ENCODE peak calls at places on chromosomes 2 and 18, in four cellular contexts. D is K562, U is GM12878, J is HepG2. V is an unnamed sample.

GRCh38 chr2:54534625-54535024 is 78.5 kb downstream of the SPTBN1 start:
- DNase-seq in D (no peak), U (no peak), J (no peak), V (no peak)

GRCh38 chr18:31509571-31509970 is 11.6 kb downstream of the DSG2 start:
- DNase-seq in D (no peak), U (no peak), J (peak), V (no peak)

GRCh38 chr2:196241175-196241574 is 69.8 kb upstream of the STK17B start:
- DNase-seq in D (no peak), U (no peak), J (no peak), V (no peak)

GRCh38 chr2:2590796-2591541 is 259.9 kb upstream of the MYT1L start:
- DNase-seq in D (no peak), U (no peak), J (no peak), V (no peak)

GRCh38 chr2:174859563-174860169 is 95.4 kb upstream of the CHRNA1 start:
- DNase-seq in D (no peak), U (no peak), J (no peak), V (no peak)

GRCh38 chr18:62957885-62958472 is 242.6 kb downstream of the PHLPP1 start:
- DNase-seq in D (peak), U (no peak), J (peak), V (no peak)

GRCh38 chr2:165407464-165407863 is 62.0 kb upstream of the CSRNP3 start:
- DNase-seq in D (no peak), U (no peak), J (no peak), V (no peak)

GRCh38 chr2:53130441-53130943 is 637.1 kb upstream of the CHAC2 start:
- DNase-seq in D (no peak), U (no peak), J (no peak), V (no peak)

GRCh38 chr2:224722250-224722649 is 6.1 kb upstream of the CCDC195 start:
- DNase-seq in D (no peak), U (no peak), J (no peak), V (no peak)

GRCh38 chr2:169799555-169799954 is 884 bp downstream of the SSB start:
- DNase-seq in D (peak), U (no peak), J (peak), V (no peak)

GRCh38 chr2:149383340-149383739 is 53.0 kb downstream of the LYPD6 start:
- DNase-seq in D (no peak), U (no peak), J (no peak), V (no peak)

GRCh38 chr2:72210470-72210869 is 62.8 kb upstream of the CYP26B1 start:
- DNase-seq in D (peak), U (no peak), J (no peak), V (no peak)

GRCh38 chr18:45637546-45638327 is 22.5 kb downstream of the SLC14A2 start:
- DNase-seq in D (no peak), U (no peak), J (no peak), V (no peak)

GRCh38 chr2:238169708-238170251 is 11.0 kb downstream of the ERFE start:
- DNase-seq in D (no peak), U (no peak), J (no peak), V (no peak)

GRCh38 chr2:38201784-38202183 is 125.8 kb upstream of the CYP1B1 start:
- DNase-seq in D (no peak), U (no peak), J (no peak), V (no peak)

GRCh38 chr2:8666581-8666980 is 15.3 kb upstream of the ID2 start:
- DNase-seq in D (no peak), U (no peak), J (no peak), V (no peak)

GRCh38 chr2:141380625-141381012 is 750.2 kb downstream of the LRP1B start:
- DNase-seq in D (no peak), U (no peak), J (no peak), V (no peak)

GRCh38 chr18:52750995-52751394 is 411.0 kb downstream of the DCC start:
- DNase-seq in D (no peak), U (no peak), J (no peak), V (no peak)

GRCh38 chr18:5556317-5556974 is 12.6 kb upstream of the EPB41L3 start:
- DNase-seq in D (no peak), U (no peak), J (peak), V (no peak)

GRCh38 chr2:68741805-68742306 is 7.2 kb downstream of the ARHGAP25 start:
- DNase-seq in D (no peak), U (no peak), J (no peak), V (no peak)

GRCh38 chr2:233519787-233520611 is 46.6 kb downstream of the USP40 start:
- DNase-seq in D (no peak), U (no peak), J (peak), V (no peak)

GRCh38 chr2:188318161-188318749 is 26.6 kb downstream of the GULP1 start:
- DNase-seq in D (no peak), U (no peak), J (no peak), V (peak)
- TF ChIP-seq FOXM1 in D (no peak), U (no peak), J (no peak), V (no peak)

GRCh38 chr2:43372386-43373081 is 146.1 kb upstream of the ZFP36L2 start:
- DNase-seq in D (no peak), U (no peak), J (peak), V (no peak)
- TF ChIP-seq TARDBP in D (no peak), U (no peak), J (no peak), V (no peak)

GRCh38 chr18:13563390-13563805 is 163.0 kb downstream of the FAM210A start:
- DNase-seq in D (no peak), U (no peak), J (no peak), V (no peak)
- TF ChIP-seq FOXM1 in D (no peak), U (no peak), J (no peak), V (no peak)

DNA sequence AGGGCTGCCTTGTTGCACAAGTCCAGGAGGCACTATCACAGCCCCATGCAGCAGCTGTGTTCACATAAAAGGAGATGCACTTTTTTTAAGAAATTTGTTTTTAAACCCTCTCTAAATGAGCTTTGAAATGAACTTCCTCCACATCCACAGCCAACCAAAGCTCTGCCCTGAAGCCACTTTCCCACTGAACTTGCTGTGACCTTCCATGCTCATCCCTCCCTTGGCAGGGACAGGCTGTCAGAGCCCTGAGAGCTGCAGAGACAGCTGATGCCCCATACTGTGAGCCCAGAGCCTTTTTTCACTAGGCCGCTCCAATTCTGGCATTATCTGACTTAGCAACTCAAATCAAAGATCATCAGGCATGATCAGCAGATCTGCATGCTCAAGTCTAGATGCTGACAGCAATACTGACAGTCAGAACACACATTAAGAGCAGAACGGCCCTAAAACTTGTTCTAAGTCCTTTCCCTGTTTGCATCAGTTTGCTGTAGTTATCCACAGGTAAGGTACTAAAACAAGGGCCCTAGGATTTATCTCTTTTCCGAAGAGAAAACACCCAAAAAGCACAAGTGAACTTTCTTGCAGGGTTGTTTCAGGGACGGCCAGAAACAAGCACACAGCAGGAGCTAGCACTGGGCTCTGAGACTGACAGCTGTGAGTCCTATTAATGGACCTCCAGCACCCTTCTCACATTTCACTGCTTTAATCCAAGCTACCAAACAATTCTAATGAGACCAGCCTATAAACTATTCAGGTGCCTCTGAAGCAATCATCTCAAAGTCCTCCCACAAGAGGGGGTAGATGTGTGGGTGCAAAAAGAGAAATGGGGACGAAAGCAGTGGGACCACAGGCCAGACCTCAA is 34.9 kb downstream of the RNU4ATAC start:
- DNase-seq in D (no peak), U (no peak), J (no peak), V (no peak)
- TF ChIP-seq TARDBP in D (no peak), U (no peak), J (no peak), V (no peak)

GRCh38 chr2:216536725-216537124 is 38.1 kb downstream of the RPL37A start:
- DNase-seq in D (peak), U (no peak), J (no peak), V (no peak)

GRCh38 chr2:216533504-216534068 is 34.9 kb downstream of the RPL37A start:
- DNase-seq in D (no peak), U (no peak), J (no peak), V (no peak)

GRCh38 chr2:216537366-216537765 is 38.7 kb downstream of the RPL37A start:
- DNase-seq in D (no peak), U (no peak), J (no peak), V (no peak)

GRCh38 chr2:216534809-216535208 is 36.2 kb downstream of the RPL37A start:
- DNase-seq in D (no peak), U (no peak), J (no peak), V (no peak)

GRCh38 chr2:216535454-216535995 is 36.9 kb downstream of the RPL37A start:
- DNase-seq in D (no peak), U (no peak), J (peak), V (no peak)
- TF ChIP-seq FOXM1 in D (no peak), U (no peak), J (no peak), V (no peak)

DNA sequence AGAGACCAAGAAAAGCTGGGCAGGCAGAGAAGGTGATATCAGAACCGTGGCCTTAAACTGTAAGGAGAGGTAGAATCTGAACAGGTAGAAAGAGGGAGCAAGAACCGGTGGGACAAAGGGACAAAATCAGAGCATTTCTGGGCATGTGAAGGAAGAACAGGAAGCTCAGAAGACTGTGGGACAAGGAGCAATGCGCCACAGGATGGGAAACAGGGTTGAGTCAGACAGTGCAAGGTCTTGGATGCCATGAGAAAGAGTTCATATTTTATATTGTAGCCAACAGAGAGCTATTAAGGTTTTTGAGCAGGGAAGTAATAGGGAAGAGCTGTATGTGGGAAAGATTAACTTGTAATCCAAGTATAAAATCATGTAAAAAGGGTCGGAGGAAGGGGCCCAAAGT is 106.4 kb upstream of the UGP2 start:
- DNase-seq in D (no peak), U (no peak), J (peak), V (no peak)
- TF ChIP-seq TARDBP in D (no peak), U (no peak), J (no peak), V (no peak)

GRCh38 chr2:29361255-29361654 is 246.0 kb downstream of the CLIP4 start:
- DNase-seq in D (no peak), U (no peak), J (no peak), V (no peak)
- TF ChIP-seq FOXM1 in D (no peak), U (no peak), J (no peak), V (no peak)

DNA sequence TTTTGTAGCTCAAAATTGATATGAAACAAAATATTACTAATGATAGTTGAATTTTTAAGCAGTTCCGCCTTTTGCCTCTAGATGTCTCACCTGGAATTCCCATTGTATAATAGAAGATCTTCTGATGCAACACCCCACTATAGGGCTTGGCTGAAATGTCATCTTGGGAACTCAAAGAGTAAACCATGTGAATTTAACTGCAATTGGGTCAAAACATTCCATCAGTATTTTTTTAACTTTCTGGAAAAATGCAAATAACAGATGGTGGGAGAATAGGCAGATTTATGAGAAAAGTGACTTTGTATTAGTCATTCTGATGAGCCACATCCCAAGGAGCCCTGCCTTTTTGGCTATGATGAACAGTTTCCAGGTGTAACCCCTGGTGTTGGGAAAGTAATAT is 489.9 kb downstream of the NYAP2 start:
- DNase-seq in D (peak), U (no peak), J (peak), V (peak)
- TF ChIP-seq TARDBP in D (no peak), U (no peak), J (no peak), V (no peak)

DNA sequence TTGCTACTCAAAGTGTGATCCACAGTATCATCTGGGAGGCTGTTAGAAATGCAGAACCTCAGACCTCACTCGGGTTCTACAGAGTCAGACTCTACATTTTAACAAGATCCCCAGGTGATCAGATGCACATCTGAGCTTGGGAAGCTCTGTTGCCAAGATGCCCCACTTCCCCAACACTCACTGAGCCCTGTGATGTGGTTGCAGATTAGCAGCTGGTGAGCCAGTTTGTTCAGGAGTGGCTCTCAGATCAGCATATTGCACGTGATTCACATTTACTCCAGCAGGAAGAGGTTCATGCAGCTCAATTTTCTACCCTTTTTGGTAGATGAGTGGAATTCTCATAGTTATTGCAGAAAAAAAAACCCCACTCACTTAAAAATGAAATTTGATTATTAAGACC is 96.4 kb downstream of the VIT start:
- DNase-seq in D (no peak), U (no peak), J (no peak), V (no peak)
- TF ChIP-seq FOXM1 in D (no peak), U (no peak), J (no peak), V (no peak)

DNA sequence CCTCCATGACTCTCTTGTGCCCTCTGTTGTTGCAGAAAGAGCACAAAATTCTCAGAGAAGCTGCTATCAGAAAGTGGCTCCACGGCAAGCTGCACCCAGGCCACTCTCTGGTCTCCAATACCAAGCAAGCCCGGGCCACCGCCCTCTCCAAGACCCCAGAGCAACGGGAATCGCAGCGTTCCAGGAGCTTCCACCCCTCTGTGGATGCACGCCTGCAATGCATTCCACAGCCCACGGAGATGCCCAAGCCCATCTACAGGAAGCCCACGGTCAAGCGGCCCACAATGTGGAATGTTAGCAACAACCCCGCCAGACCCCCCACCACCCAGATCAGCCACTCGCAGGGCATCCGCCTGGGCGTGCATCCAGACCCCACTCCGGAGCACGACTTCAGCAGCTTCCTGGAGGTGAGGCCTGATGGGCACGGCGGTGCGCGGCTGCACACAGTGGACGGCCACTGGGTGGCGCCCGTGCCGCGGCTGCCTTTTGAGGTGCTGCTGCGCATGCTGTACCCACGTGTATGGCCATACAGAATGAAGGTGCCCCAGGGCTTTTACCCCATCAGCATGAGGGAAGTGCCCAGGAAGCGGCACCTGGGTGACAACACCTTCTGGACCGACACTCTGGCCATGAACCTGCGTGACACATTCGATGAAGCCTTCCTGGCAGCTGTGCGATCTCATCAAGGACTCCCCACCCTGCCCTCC is 6.3 kb downstream of the ANKRD53 start:
- DNase-seq in D (peak), U (no peak), J (no peak), V (peak)
- TF ChIP-seq TARDBP in D (no peak), U (no peak), J (no peak), V (no peak)

V was measured in HEK293T.